ENCODE peak calls at places on chromosomes 11 and 22, in nine cellular contexts. One of them, this sample, is unnamed.

GRCh38 chr11:2512431-2513407 is 67.9 kb downstream of the KCNQ1 start:
- DNase-seq in upper lobe of right lung: peak; percentile 63
- DNase-seq in T-helper 1 cell: no peak
- DNase-seq in NCI-H1417: no peak
- DNase-seq in DMS 273 treated with DMSO at 0.1 percent for 48 hours: no peak
- DNase-seq in neural progenitor cell: no peak
- DNase-seq in activated B cell treated with CpG ODN at 0.5 μM for 24 hours: peak; percentile 9
- DNase-seq in frontal cortex: peak; percentile 7
- DNase-seq in WTC11: peak; percentile 7
- DNase-seq in this sample: no peak

GRCh38 chr22:37240240-37240940 is 3.7 kb downstream of the RAC2 start:
- DNase-seq in activated B cell treated with CpG ODN at 0.5 μM for 24 hours: peak; percentile 18
- DNase-seq in WTC11: no peak
- DNase-seq in T-helper 1 cell: no peak
- DNase-seq in neural progenitor cell: no peak
- DNase-seq in frontal cortex: no peak
- DNase-seq in DMS 273 treated with DMSO at 0.1 percent for 48 hours: no peak
- DNase-seq in NCI-H1417: no peak
- DNase-seq in upper lobe of right lung: no peak
- DNase-seq in this sample: no peak

GRCh38 chr11:68976563-68976962 is 4.2 kb downstream of the MRGPRD start:
- DNase-seq in T-helper 1 cell: no peak
- DNase-seq in neural progenitor cell: no peak
- DNase-seq in WTC11: peak; percentile 6
- DNase-seq in frontal cortex: no peak
- DNase-seq in upper lobe of right lung: peak; percentile 29
- DNase-seq in DMS 273 treated with DMSO at 0.1 percent for 48 hours: no peak
- DNase-seq in activated B cell treated with CpG ODN at 0.5 μM for 24 hours: no peak
- DNase-seq in NCI-H1417: no peak
- DNase-seq in this sample: no peak

GRCh38 chr11:72589802-72590761 is 84.1 kb downstream of the PDE2A start:
- DNase-seq in activated B cell treated with CpG ODN at 0.5 μM for 24 hours: peak; percentile 45
- DNase-seq in WTC11: peak; percentile 85
- DNase-seq in neural progenitor cell: peak; percentile 83
- DNase-seq in upper lobe of right lung: peak; percentile 74
- DNase-seq in NCI-H1417: no peak
- DNase-seq in frontal cortex: no peak
- DNase-seq in DMS 273 treated with DMSO at 0.1 percent for 48 hours: no peak
- DNase-seq in T-helper 1 cell: peak; percentile 28
- DNase-seq in this sample: no peak

GRCh38 chr11:66020618-66021357 is 5.5 kb downstream of the CATSPER1 start:
- DNase-seq in WTC11: no peak
- DNase-seq in upper lobe of right lung: peak; percentile 82
- DNase-seq in activated B cell treated with CpG ODN at 0.5 μM for 24 hours: no peak
- DNase-seq in NCI-H1417: no peak
- DNase-seq in DMS 273 treated with DMSO at 0.1 percent for 48 hours: no peak
- DNase-seq in neural progenitor cell: no peak
- DNase-seq in T-helper 1 cell: no peak
- DNase-seq in frontal cortex: no peak
- DNase-seq in this sample: peak; percentile 53

GRCh38 chr22:17797721-17798559 is 23.7 kb upstream of the BID start:
- DNase-seq in frontal cortex: no peak
- DNase-seq in neural progenitor cell: no peak
- DNase-seq in WTC11: no peak
- DNase-seq in activated B cell treated with CpG ODN at 0.5 μM for 24 hours: peak; percentile 41
- DNase-seq in NCI-H1417: no peak
- DNase-seq in T-helper 1 cell: no peak
- DNase-seq in upper lobe of right lung: no peak
- DNase-seq in DMS 273 treated with DMSO at 0.1 percent for 48 hours: no peak
- DNase-seq in this sample: no peak

GRCh38 chr11:46342237-46342636 is 5.0 kb upstream of the DGKZ start:
- DNase-seq in neural progenitor cell: no peak
- DNase-seq in DMS 273 treated with DMSO at 0.1 percent for 48 hours: no peak
- DNase-seq in frontal cortex: no peak
- DNase-seq in WTC11: no peak
- DNase-seq in NCI-H1417: no peak
- DNase-seq in activated B cell treated with CpG ODN at 0.5 μM for 24 hours: no peak
- DNase-seq in T-helper 1 cell: no peak
- DNase-seq in upper lobe of right lung: no peak
- DNase-seq in this sample: peak; percentile 32

GRCh38 chr22:27620367-27621154 is 181.0 kb downstream of the MN1 start:
- DNase-seq in WTC11: no peak
- DNase-seq in T-helper 1 cell: no peak
- DNase-seq in DMS 273 treated with DMSO at 0.1 percent for 48 hours: no peak
- DNase-seq in upper lobe of right lung: no peak
- DNase-seq in neural progenitor cell: no peak
- DNase-seq in frontal cortex: no peak
- DNase-seq in NCI-H1417: no peak
- DNase-seq in activated B cell treated with CpG ODN at 0.5 μM for 24 hours: no peak
- DNase-seq in this sample: no peak

GRCh38 chr11:47154738-47155570 is 21.7 kb downstream of the ARFGAP2 start:
- DNase-seq in NCI-H1417: no peak
- DNase-seq in WTC11: no peak
- DNase-seq in frontal cortex: no peak
- DNase-seq in neural progenitor cell: no peak
- DNase-seq in DMS 273 treated with DMSO at 0.1 percent for 48 hours: no peak
- DNase-seq in upper lobe of right lung: no peak
- DNase-seq in T-helper 1 cell: no peak
- DNase-seq in activated B cell treated with CpG ODN at 0.5 μM for 24 hours: no peak
- DNase-seq in this sample: no peak

GRCh38 chr11:29963796-29964195 is 53.0 kb downstream of the KCNA4 start:
- DNase-seq in neural progenitor cell: no peak
- DNase-seq in frontal cortex: no peak
- DNase-seq in WTC11: no peak
- DNase-seq in activated B cell treated with CpG ODN at 0.5 μM for 24 hours: no peak
- DNase-seq in DMS 273 treated with DMSO at 0.1 percent for 48 hours: no peak
- DNase-seq in T-helper 1 cell: no peak
- DNase-seq in upper lobe of right lung: no peak
- DNase-seq in NCI-H1417: no peak
- DNase-seq in this sample: no peak

GRCh38 chr11:33970984-33971466 is 79.1 kb upstream of the LMO2 start:
- DNase-seq in T-helper 1 cell: no peak
- DNase-seq in WTC11: peak; percentile 41
- DNase-seq in upper lobe of right lung: no peak
- DNase-seq in DMS 273 treated with DMSO at 0.1 percent for 48 hours: no peak
- DNase-seq in activated B cell treated with CpG ODN at 0.5 μM for 24 hours: no peak
- DNase-seq in neural progenitor cell: peak; percentile 70
- DNase-seq in NCI-H1417: peak; percentile 76
- DNase-seq in frontal cortex: peak; percentile 54
- DNase-seq in this sample: peak; percentile 27

GRCh38 chr11:100680070-100680469 is 7.0 kb upstream of the ARHGAP42 start:
- DNase-seq in NCI-H1417: no peak
- DNase-seq in upper lobe of right lung: no peak
- DNase-seq in frontal cortex: peak; percentile 25
- DNase-seq in DMS 273 treated with DMSO at 0.1 percent for 48 hours: peak; percentile 33
- DNase-seq in neural progenitor cell: no peak
- DNase-seq in activated B cell treated with CpG ODN at 0.5 μM for 24 hours: no peak
- DNase-seq in T-helper 1 cell: no peak
- DNase-seq in WTC11: no peak
- DNase-seq in this sample: no peak

GRCh38 chr11:82229346-82229745 is 504.3 kb downstream of the FAM181B start:
- DNase-seq in upper lobe of right lung: no peak
- DNase-seq in DMS 273 treated with DMSO at 0.1 percent for 48 hours: no peak
- DNase-seq in WTC11: no peak
- DNase-seq in frontal cortex: no peak
- DNase-seq in T-helper 1 cell: no peak
- DNase-seq in neural progenitor cell: peak; percentile 40
- DNase-seq in activated B cell treated with CpG ODN at 0.5 μM for 24 hours: no peak
- DNase-seq in NCI-H1417: peak; percentile 6
- DNase-seq in this sample: no peak

GRCh38 chr22:43901976-43902643 is 10.3 kb upstream of the PNPLA5 start:
- DNase-seq in WTC11: no peak
- DNase-seq in T-helper 1 cell: no peak
- DNase-seq in upper lobe of right lung: no peak
- DNase-seq in NCI-H1417: no peak
- DNase-seq in DMS 273 treated with DMSO at 0.1 percent for 48 hours: no peak
- DNase-seq in activated B cell treated with CpG ODN at 0.5 μM for 24 hours: no peak
- DNase-seq in neural progenitor cell: no peak
- DNase-seq in frontal cortex: no peak
- DNase-seq in this sample: no peak

GRCh38 chr22:49960967-49961600 is 512 bp downstream of the PIM3 start:
- DNase-seq in neural progenitor cell: peak; percentile 56
- DNase-seq in NCI-H1417: no peak
- DNase-seq in DMS 273 treated with DMSO at 0.1 percent for 48 hours: no peak
- DNase-seq in activated B cell treated with CpG ODN at 0.5 μM for 24 hours: peak; percentile 63
- DNase-seq in frontal cortex: no peak
- DNase-seq in WTC11: peak; percentile 27
- DNase-seq in T-helper 1 cell: peak; percentile 38
- DNase-seq in upper lobe of right lung: peak; percentile 81
- DNase-seq in this sample: no peak

GRCh38 chr11:66335531-66336233 is 552 bp downstream of the RIN1 start:
- DNase-seq in WTC11: no peak
- DNase-seq in activated B cell treated with CpG ODN at 0.5 μM for 24 hours: no peak
- DNase-seq in DMS 273 treated with DMSO at 0.1 percent for 48 hours: no peak
- DNase-seq in frontal cortex: no peak
- DNase-seq in upper lobe of right lung: peak; percentile 71
- DNase-seq in neural progenitor cell: peak; percentile 56
- DNase-seq in T-helper 1 cell: no peak
- DNase-seq in NCI-H1417: no peak
- DNase-seq in this sample: no peak

GRCh38 chr11:93849751-93850584 is 450 bp downstream of the VSTM5 start:
- DNase-seq in upper lobe of right lung: no peak
- DNase-seq in NCI-H1417: no peak
- DNase-seq in neural progenitor cell: peak; percentile 38
- DNase-seq in DMS 273 treated with DMSO at 0.1 percent for 48 hours: no peak
- DNase-seq in T-helper 1 cell: no peak
- DNase-seq in frontal cortex: peak; percentile 31
- DNase-seq in activated B cell treated with CpG ODN at 0.5 μM for 24 hours: no peak
- DNase-seq in WTC11: peak; percentile 57
- DNase-seq in this sample: no peak

GRCh38 chr11:94583885-94584500 is 16.8 kb downstream of the PIWIL4 start:
- DNase-seq in upper lobe of right lung: no peak
- DNase-seq in neural progenitor cell: no peak
- DNase-seq in frontal cortex: no peak
- DNase-seq in activated B cell treated with CpG ODN at 0.5 μM for 24 hours: no peak
- DNase-seq in DMS 273 treated with DMSO at 0.1 percent for 48 hours: no peak
- DNase-seq in T-helper 1 cell: no peak
- DNase-seq in WTC11: no peak
- DNase-seq in NCI-H1417: no peak
- DNase-seq in this sample: no peak

GRCh38 chr11:133955945-133956421 is 785 bp downstream of the IGSF9B start:
- DNase-seq in T-helper 1 cell: no peak
- DNase-seq in DMS 273 treated with DMSO at 0.1 percent for 48 hours: no peak
- DNase-seq in activated B cell treated with CpG ODN at 0.5 μM for 24 hours: no peak
- DNase-seq in NCI-H1417: no peak
- DNase-seq in neural progenitor cell: peak; percentile 59
- DNase-seq in WTC11: no peak
- DNase-seq in frontal cortex: no peak
- DNase-seq in upper lobe of right lung: no peak
- DNase-seq in this sample: no peak

GRCh38 chr11:77506857-77507256 is 33.0 kb upstream of the PAK1 start:
- DNase-seq in NCI-H1417: peak; percentile 19
- DNase-seq in DMS 273 treated with DMSO at 0.1 percent for 48 hours: no peak
- DNase-seq in activated B cell treated with CpG ODN at 0.5 μM for 24 hours: no peak
- DNase-seq in WTC11: no peak
- DNase-seq in upper lobe of right lung: no peak
- DNase-seq in neural progenitor cell: no peak
- DNase-seq in T-helper 1 cell: no peak
- DNase-seq in frontal cortex: no peak
- DNase-seq in this sample: no peak

This sample was measured in pulmonary artery endothelial cell.